ENCODE peak calls at places on chromosomes 12 and 14, in seven cellular contexts. W is transverse colon, P is suprapubic skin, L is HepG2, H is HCT116, O is K562, U is sigmoid colon. Y is an unnamed sample.

GRCh38 chr12:22333186-22333745 is 1.2 kb downstream of the ST8SIA1 start:
- DNase-seq in W (no peak), P (no peak), L (no peak), H (no peak), O (no peak), U (no peak), Y (no peak)

GRCh38 chr12:9378430-9378835 is 170.2 kb upstream of the PZP start:
- DNase-seq in W (no peak), P (no peak), L (peak), H (no peak), O (peak), U (no peak), Y (no peak)

GRCh38 chr14:20617138-20618003 is 24.1 kb downstream of the OR6S1 start:
- DNase-seq in W (no peak), P (no peak), L (no peak), H (no peak), O (no peak), U (no peak), Y (no peak)

GRCh38 chr12:120413901-120414695 is 23.8 kb upstream of the COX6A1 start:
- DNase-seq in W (peak), P (no peak), L (no peak), H (no peak), O (no peak), U (no peak), Y (no peak)

GRCh38 chr12:132472386-132472785 is 17.6 kb upstream of the FBRSL1 start:
- DNase-seq in W (no peak), P (no peak), L (no peak), H (no peak), O (no peak), U (no peak), Y (no peak)

GRCh38 chr12:6360578-6361490 is 14.5 kb downstream of the SCNN1A start:
- DNase-seq in W (no peak), P (no peak), L (no peak), H (no peak), O (no peak), U (no peak), Y (no peak)

GRCh38 chr14:93375673-93376156 is 28.7 kb downstream of the COX8C start:
- DNase-seq in W (peak), P (no peak), L (no peak), H (no peak), O (no peak), U (no peak), Y (peak)

GRCh38 chr14:75647650-75648049 is 13.0 kb downstream of the ERG28 start:
- DNase-seq in W (no peak), P (no peak), L (no peak), H (no peak), O (no peak), U (no peak), Y (no peak)

GRCh38 chr14:83208346-83208745 is 1674.7 kb upstream of the SEL1L start:
- DNase-seq in W (no peak), P (no peak), L (no peak), H (no peak), O (no peak), U (no peak), Y (no peak)

GRCh38 chr14:88551936-88552565 is 2.8 kb downstream of the PTPN21 start:
- DNase-seq in W (no peak), P (peak), L (no peak), H (no peak), O (no peak), U (peak), Y (no peak)

GRCh38 chr12:107196681-107197080 is 103.3 kb upstream of the CRY1 start:
- DNase-seq in W (no peak), P (no peak), L (no peak), H (no peak), O (no peak), U (no peak), Y (no peak)

GRCh38 chr12:98492580-98493140 is 22.7 kb upstream of the TMPO start:
- DNase-seq in W (no peak), P (no peak), L (no peak), H (no peak), O (no peak), U (no peak), Y (no peak)

GRCh38 chr14:95130545-95130944 is 26.8 kb downstream of the DICER1 start:
- DNase-seq in W (no peak), P (no peak), L (no peak), H (no peak), O (no peak), U (no peak), Y (no peak)

GRCh38 chr14:50039734-50040400 is 76.5 kb downstream of the VCPKMT start:
- DNase-seq in W (no peak), P (peak), L (peak), H (no peak), O (no peak), U (no peak), Y (no peak)

GRCh38 chr14:102925646-102926045 is 3.2 kb downstream of the AMN start:
- DNase-seq in W (no peak), P (no peak), L (no peak), H (no peak), O (no peak), U (no peak), Y (no peak)

GRCh38 chr14:79418649-79419415 is 792.5 kb downstream of the DIO2 start:
- DNase-seq in W (no peak), P (no peak), L (no peak), H (no peak), O (no peak), U (no peak), Y (no peak)

GRCh38 chr12:120640840-120641833 is 711 bp downstream of the CABP1 start:
- DNase-seq in W (peak), P (no peak), L (peak), H (no peak), O (peak), U (no peak), Y (peak)

GRCh38 chr14:30223385-30223785 is 295.7 kb upstream of the PRKD1 start:
- DNase-seq in W (peak), P (no peak), L (peak), H (peak), O (peak), U (peak), Y (no peak)

GRCh38 chr14:57089901-57090300 is 178.8 kb downstream of the EXOC5 start:
- DNase-seq in W (no peak), P (no peak), L (no peak), H (no peak), O (no peak), U (no peak), Y (no peak)

GRCh38 chr12:96193725-96194571 is at the start of gene ELK3:
- DNase-seq in W (peak), P (peak), L (peak), H (no peak), O (peak), U (peak), Y (peak)

GRCh38 chr12:14810953-14811483 is 3.0 kb downstream of the SMCO3 start:
- DNase-seq in W (peak), P (no peak), L (peak), H (no peak), O (peak), U (no peak), Y (no peak)

GRCh38 chr12:46400406-46400805 is 27.8 kb upstream of the SLC38A2 start:
- DNase-seq in W (no peak), P (no peak), L (no peak), H (no peak), O (no peak), U (no peak), Y (no peak)

GRCh38 chr14:36271939-36272907 is 48.2 kb downstream of the MBIP start:
- DNase-seq in W (peak), P (no peak), L (no peak), H (no peak), O (no peak), U (no peak), Y (no peak)

GRCh38 chr12:114473717-114474116 is 67.8 kb upstream of the TBX5 start:
- DNase-seq in W (no peak), P (no peak), L (no peak), H (no peak), O (no peak), U (no peak), Y (no peak)

GRCh38 chr14:63501429-63501828 is 41.7 kb downstream of the PPP2R5E start:
- DNase-seq in W (no peak), P (no peak), L (no peak), H (no peak), O (no peak), U (no peak), Y (no peak)

GRCh38 chr14:99982449-99983250 is 82.6 kb upstream of the EVL start:
- DNase-seq in W (peak), P (no peak), L (peak), H (peak), O (peak), U (no peak), Y (peak)
- TF ChIP-seq POLR2AphosphoS5 in W (no peak), P (no peak), L (no peak), H (no peak), O (no peak), U (no peak), Y (no peak)

GRCh38 chr14:96501746-96502620 is at the start of gene PAPOLA:
- DNase-seq in W (peak), P (peak), L (peak), H (peak), O (peak), U (peak), Y (peak)
- TF ChIP-seq POLR2A in W (peak), P (peak), L (peak), H (peak), O (peak), U (peak), Y (peak)

DNA sequence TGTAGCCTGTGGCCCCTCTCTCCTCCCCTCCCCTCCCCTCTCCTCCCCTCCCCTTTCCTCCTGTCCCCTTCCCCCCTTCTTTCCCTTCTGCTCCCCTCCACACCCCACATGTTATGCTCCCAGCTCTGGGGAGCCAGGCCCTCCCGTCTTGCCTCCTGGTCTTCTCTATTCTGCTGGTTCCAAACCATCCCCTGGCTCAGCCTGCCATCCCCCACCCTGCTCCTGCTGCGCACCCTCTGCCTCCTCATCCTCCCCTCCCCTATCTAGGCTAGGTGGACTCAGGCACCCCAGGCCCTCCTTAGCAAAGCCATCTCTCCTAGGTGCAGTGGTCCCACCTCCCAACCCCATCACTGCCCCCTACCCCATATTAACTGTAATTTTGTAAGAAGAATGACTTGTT is 99.5 kb downstream of the CALM1 start:
- DNase-seq in W (no peak), P (no peak), L (no peak), H (no peak), O (no peak), U (no peak), Y (no peak)
- TF ChIP-seq POLR2AphosphoS5 in W (no peak), P (no peak), L (no peak), H (no peak), O (no peak), U (no peak), Y (no peak)

DNA sequence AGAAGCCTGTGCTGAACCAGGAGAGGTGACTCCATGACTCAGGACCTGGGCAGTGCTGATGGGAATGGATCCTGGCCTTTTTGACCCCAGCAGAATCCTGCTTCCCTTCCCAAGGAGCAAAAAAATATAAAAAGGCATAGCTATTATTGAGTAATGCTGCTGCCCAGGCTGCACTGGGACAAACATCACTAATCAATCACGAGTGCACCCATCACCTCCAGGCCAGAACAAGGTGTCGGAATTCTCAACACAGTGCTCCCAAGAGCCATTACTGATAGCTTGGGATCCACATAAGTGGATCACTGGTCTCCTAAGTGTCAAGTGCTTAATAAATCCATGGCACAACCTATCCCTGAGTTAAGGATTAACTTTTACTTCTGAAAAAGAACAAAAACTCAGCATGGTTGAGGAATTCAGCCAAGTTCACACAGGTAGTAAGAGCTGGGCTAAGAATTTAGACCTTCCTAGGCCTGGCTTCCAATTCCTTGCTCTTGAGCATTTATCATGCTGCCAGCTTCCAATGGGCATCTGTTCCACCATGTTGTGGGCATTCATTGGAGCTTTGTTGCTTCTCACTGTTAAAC is 31.9 kb downstream of the IRF2BPL start:
- DNase-seq in W (no peak), P (no peak), L (no peak), H (no peak), O (no peak), U (no peak), Y (no peak)
- TF ChIP-seq POLR2A in W (no peak), P (no peak), L (no peak), H (no peak), O (no peak), U (no peak), Y (no peak)

GRCh38 chr12:79688376-79689040 is 2.3 kb downstream of the PAWR start:
- DNase-seq in W (no peak), P (no peak), L (no peak), H (no peak), O (no peak), U (no peak), Y (peak)

GRCh38 chr12:79689041-79689476 is 1.7 kb downstream of the PAWR start:
- DNase-seq in W (no peak), P (no peak), L (peak), H (no peak), O (no peak), U (no peak), Y (no peak)

GRCh38 chr12:79690606-79691298 is at the start of gene PAWR:
- DNase-seq in W (peak), P (peak), L (peak), H (peak), O (no peak), U (peak), Y (peak)

GRCh38 chr12:79690156-79690605 is 583 bp downstream of the PAWR start:
- DNase-seq in W (no peak), P (peak), L (peak), H (no peak), O (no peak), U (no peak), Y (no peak)

DNA sequence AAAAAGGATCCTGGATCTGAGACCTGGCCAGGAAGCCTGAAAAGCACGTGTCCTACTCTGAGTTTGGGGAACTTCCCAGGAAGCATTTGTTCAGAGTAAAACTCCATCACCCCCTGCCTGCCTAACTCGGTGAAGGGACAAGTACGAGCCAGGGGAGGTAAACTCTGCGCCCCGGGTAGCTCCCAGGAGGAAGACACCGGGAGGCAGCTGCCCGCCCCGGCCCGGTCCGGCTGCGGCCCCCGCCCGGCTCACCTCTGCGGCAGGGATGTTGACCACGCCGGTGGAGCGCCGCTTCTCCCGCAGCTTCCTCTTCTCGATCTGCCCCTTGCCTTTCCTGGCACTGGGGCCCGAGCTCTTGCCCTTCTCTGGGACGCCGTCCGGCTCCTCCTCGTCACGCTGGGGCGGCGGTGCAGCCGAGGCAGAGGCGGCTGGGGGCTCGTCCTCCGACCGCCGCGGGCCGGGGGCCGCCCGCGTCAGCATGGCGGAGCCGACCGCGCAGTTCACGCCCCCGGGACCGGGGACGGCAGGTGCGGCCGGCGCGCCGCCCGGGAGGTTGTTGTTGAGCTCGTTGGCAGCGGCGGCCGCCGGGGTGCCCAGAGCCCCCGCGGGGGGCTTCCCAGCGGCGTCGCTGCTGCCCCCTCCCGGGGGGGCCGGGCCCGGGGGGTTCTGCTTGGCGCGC is 1.1 kb downstream of the PAWR start:
- DNase-seq in W (peak), P (peak), L (peak), H (no peak), O (no peak), U (no peak), Y (peak)
- TF ChIP-seq POLR2AphosphoS5 in W (no peak), P (no peak), L (no peak), H (no peak), O (no peak), U (peak), Y (no peak)

DNA sequence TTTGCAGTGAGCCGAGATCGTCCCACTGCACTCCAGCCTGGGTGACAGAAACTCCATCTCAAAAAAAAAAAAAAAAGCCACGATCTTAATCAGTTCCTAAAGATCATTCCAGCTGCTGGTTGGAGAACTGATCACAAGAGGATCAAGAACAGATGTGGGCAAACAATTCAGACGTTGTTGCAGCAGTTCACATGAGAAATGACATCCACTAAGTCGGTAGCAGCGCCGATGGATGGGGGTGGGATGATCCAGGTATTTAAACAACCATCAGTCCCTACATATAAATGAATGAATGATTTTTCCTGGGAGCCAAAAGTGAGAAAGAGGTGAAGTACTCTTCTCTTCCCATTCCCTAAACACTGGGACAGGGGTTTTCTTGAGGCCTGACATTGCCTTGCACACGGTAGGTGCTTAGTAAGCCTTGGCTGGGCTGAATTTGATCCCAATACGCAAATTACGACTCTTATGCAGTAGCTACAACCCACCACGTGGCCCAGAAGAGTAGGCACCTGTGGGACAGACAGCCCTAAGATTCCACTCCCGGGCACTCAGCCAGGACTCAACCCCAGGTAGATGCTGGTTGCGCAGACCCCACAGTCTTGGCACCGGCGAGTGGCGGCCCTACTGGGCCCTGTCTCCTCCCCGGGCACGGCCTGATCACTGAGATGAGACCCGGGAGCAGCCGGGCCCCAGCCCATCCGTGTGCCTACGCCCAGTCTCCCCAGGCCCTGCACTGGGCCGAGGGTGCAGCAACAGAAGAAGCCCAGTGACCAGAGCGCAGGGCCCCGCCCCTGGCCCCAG is 565 bp downstream of the SPRYD3 start:
- DNase-seq in W (peak), P (no peak), L (no peak), H (no peak), O (no peak), U (peak), Y (no peak)
- TF ChIP-seq POLR2A in W (no peak), P (no peak), L (peak), H (no peak), O (no peak), U (no peak), Y (no peak)

GRCh38 chr12:124633269-124633953 is 66.0 kb upstream of the NCOR2 start:
- DNase-seq in W (peak), P (no peak), L (no peak), H (peak), O (peak), U (no peak), Y (no peak)
- TF ChIP-seq POLR2AphosphoS5 in W (no peak), P (no peak), L (no peak), H (no peak), O (no peak), U (no peak), Y (no peak)